ENCODE peak calls at places on chromosomes 6 and 20, in five cellular contexts. X, Q, D, T and R are unnamed samples.

GRCh38 chr6:118397653-118398052 is 150.4 kb upstream of the PLN start:
- DNase-seq in D (no peak), X (no peak), T (no peak), Q (no peak), R (no peak)

GRCh38 chr6:157711060-157711459 is 112.0 kb upstream of the SNX9 start:
- DNase-seq in T (no peak), Q (no peak), D (no peak), X (no peak), R (no peak)

GRCh38 chr20:47318596-47319516 is 37.6 kb downstream of the ZMYND8 start:
- DNase-seq in X (peak; percentile 69), D (peak; percentile 89), Q (peak; percentile 78), T (no peak), R (no peak)

GRCh38 chr20:17391108-17391771 is 139.9 kb downstream of the BFSP1 start:
- DNase-seq in D (no peak), T (no peak), X (no peak), Q (no peak), R (no peak)

GRCh38 chr6:34386316-34387137 is 5.9 kb downstream of the NUDT3 start:
- DNase-seq in Q (no peak), T (no peak), D (peak; percentile 92), X (peak; percentile 95), R (no peak)

GRCh38 chr6:47308674-47309325 is 905 bp downstream of the TNFRSF21 start:
- DNase-seq in T (no peak), Q (peak; percentile 22), D (peak; percentile 27), X (peak; percentile 19), R (no peak)

GRCh38 chr20:38034961-38035360 is 1.4 kb downstream of the RPRD1B start:
- DNase-seq in D (no peak), X (no peak), T (no peak), Q (no peak), R (no peak)

GRCh38 chr6:71126506-71126905 is 162.1 kb upstream of the OGFRL1 start:
- DNase-seq in Q (no peak), X (no peak), T (no peak), D (no peak), R (no peak)

GRCh38 chr20:63037669-63038268 is 31.0 kb upstream of the BHLHE23 start:
- DNase-seq in D (no peak), Q (no peak), X (no peak), T (no peak), R (no peak)

GRCh38 chr6:152948150-152948768 is 34.6 kb downstream of the FBXO5 start:
- DNase-seq in Q (no peak), X (peak; percentile 52), D (peak; percentile 68), T (no peak), R (peak; percentile 42)

GRCh38 chr6:170117111-170117972 is 173.5 kb downstream of the DLL1 start:
- DNase-seq in D (no peak), T (no peak), Q (no peak), X (no peak), R (no peak)

GRCh38 chr20:52311209-52311794 is 119.7 kb upstream of the ZFP64 start:
- DNase-seq in Q (no peak), T (no peak), X (no peak), D (no peak), R (no peak)

GRCh38 chr20:29741894-29742698 is 1515.4 kb upstream of the DEFB115 start:
- DNase-seq in D (no peak), T (no peak), Q (no peak), X (no peak), R (no peak)
- H3K9me3 ChIP-seq in D (no peaks in the 10 kb centered on the region), T (no peaks in the 10 kb centered on the region), Q (peaks cover 11% of the 10 kb centered on the region), X (peaks cover 25% of the 10 kb centered on the region), R (no peaks in the 10 kb centered on the region)

GRCh38 chr20:59015411-59015810 is 3.8 kb upstream of the TUBB1 start:
- DNase-seq in T (no peak), D (no peak), X (no peak), Q (no peak), R (no peak)
- H3K27ac ChIP-seq in T (no peak overlapping the region), D (peak overlapping the region; percentile 54), X (no peak overlapping the region), Q (no peak overlapping the region), R (no peak overlapping the region)

DNA sequence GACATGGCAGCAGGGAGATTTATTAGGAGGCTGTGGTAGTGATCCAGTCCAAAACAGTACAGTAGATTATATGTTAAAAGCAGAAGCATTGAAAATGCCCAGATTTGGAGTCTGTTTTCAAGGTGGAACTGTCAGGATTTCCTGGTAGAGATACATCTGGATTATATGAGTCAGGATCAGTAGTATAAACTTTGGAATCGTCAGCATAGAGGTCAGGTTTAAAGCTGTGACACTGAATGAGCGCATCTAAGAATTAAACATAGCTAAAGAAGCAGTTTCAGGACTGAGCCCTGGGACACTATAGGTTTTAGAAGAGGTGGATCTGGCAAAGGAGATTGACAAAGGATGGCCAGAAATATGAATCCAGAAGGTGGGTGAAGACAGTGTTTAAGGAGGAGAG is 60.4 kb downstream of the RNF144B start:
- DNase-seq in D (no peak), T (no peak), Q (no peak), X (peak; percentile 74), R (no peak)
- H3K9me3 ChIP-seq in D (no peaks in the 10 kb centered on the region), T (no peaks in the 10 kb centered on the region), Q (no peaks in the 10 kb centered on the region), X (no peaks in the 10 kb centered on the region), R (no peaks in the 10 kb centered on the region)

GRCh38 chr6:25360611-25361010 is 81.4 kb downstream of the CARMIL1 start:
- DNase-seq in X (peak; percentile 45), T (no peak), D (peak; percentile 75), Q (no peak), R (no peak)
- H3K27ac ChIP-seq in X (no peak overlapping the region), T (no peak overlapping the region), D (no peak overlapping the region), Q (no peak overlapping the region), R (no peak overlapping the region)

GRCh38 chr20:58528412-58528811 is 13.2 kb upstream of the APCDD1L start:
- DNase-seq in Q (no peak), X (no peak), T (no peak), D (no peak), R (no peak)
- H3K9me3 ChIP-seq in Q (peaks cover 31% of the 10 kb centered on the region), X (peaks cover 15% of the 10 kb centered on the region), T (no peaks in the 10 kb centered on the region), D (no peaks in the 10 kb centered on the region), R (no peaks in the 10 kb centered on the region)